ENCODE peak calls at places on chromosomes 13 and 19, in six cellular contexts. O is ascending aorta; I is heart right ventricle; L is GM23248; C is CD4-positive, CD25-positive, alpha-beta regulatory T cell; U is IMR-90. D is an unnamed sample.

GRCh38 chr19:30669329-30670010 is 297.3 kb downstream of the ZNF536 start:
- DNase-seq in O (no peak), I (peak; percentile 56), L (peak; percentile 62), C (peak; percentile 31), U (peak; percentile 12), D (peak; percentile 23)

GRCh38 chr13:84609716-84610115 is 727.4 kb upstream of the SLITRK1 start:
- DNase-seq in O (no peak), I (no peak), L (peak; percentile 62), C (no peak), U (peak; percentile 70), D (no peak)

GRCh38 chr13:67392014-67392413 is 161.9 kb upstream of the PCDH9 start:
- DNase-seq in O (no peak), I (no peak), L (no peak), C (no peak), U (no peak), D (no peak)

GRCh38 chr13:94192576-94192975 is 286.9 kb downstream of the DCT start:
- DNase-seq in O (no peak), I (peak; percentile 9), L (peak; percentile 53), C (peak; percentile 21), U (peak; percentile 26), D (no peak)

GRCh38 chr19:55275851-55276719 is 3.8 kb downstream of the HSPBP1 start:
- DNase-seq in O (no peak), I (no peak), L (no peak), C (peak; percentile 50), U (no peak), D (peak; percentile 20)

GRCh38 chr19:3506384-3507340 is 551 bp downstream of the FZR1 start:
- DNase-seq in O (no peak), I (peak; percentile 33), L (peak; percentile 67), C (peak; percentile 33), U (no peak), D (peak; percentile 29)

GRCh38 chr13:27960362-27961226 is 8.5 kb downstream of the CDX2 start:
- DNase-seq in O (no peak), I (peak; percentile 11), L (peak; percentile 55), C (no peak), U (no peak), D (no peak)

GRCh38 chr19:5949792-5950305 is 28.1 kb downstream of the RANBP3 start:
- DNase-seq in O (no peak), I (peak; percentile 58), L (no peak), C (peak; percentile 77), U (no peak), D (peak; percentile 63)

GRCh38 chr19:23190341-23190740 is 59.9 kb downstream of the ZNF724 start:
- DNase-seq in O (no peak), I (no peak), L (no peak), C (no peak), U (no peak), D (no peak)

GRCh38 chr19:54339646-54340358 is 840 bp upstream of the LILRA4 start:
- DNase-seq in O (no peak), I (no peak), L (no peak), C (no peak), U (no peak), D (no peak)

GRCh38 chr19:14145381-14145780 is 9.0 kb upstream of the ASF1B start:
- DNase-seq in O (no peak), I (no peak), L (no peak), C (no peak), U (no peak), D (no peak)

GRCh38 chr19:58279042-58279924 is 528 bp downstream of the ZNF8 start:
- DNase-seq in O (peak; percentile 21), I (peak; percentile 89), L (peak; percentile 77), C (peak; percentile 32), U (peak; percentile 51), D (no peak)

GRCh38 chr13:40345654-40346372 is 320.6 kb downstream of the FOXO1 start:
- DNase-seq in O (no peak), I (peak; percentile 40), L (no peak), C (no peak), U (no peak), D (no peak)

GRCh38 chr13:102900193-102900608 is 54.4 kb downstream of the ERCC5 start:
- DNase-seq in O (no peak), I (no peak), L (no peak), C (no peak), U (no peak), D (no peak)

GRCh38 chr19:4976412-4977298 is 7.7 kb downstream of the KDM4B start:
- DNase-seq in O (peak; percentile 63), I (peak; percentile 57), L (peak; percentile 99), C (no peak), U (peak; percentile 98), D (no peak)

GRCh38 chr19:46239193-46239767 is 9.7 kb downstream of the IGFL1 start:
- DNase-seq in O (no peak), I (no peak), L (no peak), C (no peak), U (no peak), D (no peak)
- H3K27me3 ChIP-seq in O (no peaks in the 10 kb centered on the region), I (peaks cover 41% of the 10 kb centered on the region), L (peaks cover 89% of the 10 kb centered on the region), C (peaks cover 13% of the 10 kb centered on the region), U (peaks cover 25% of the 10 kb centered on the region), D (peaks cover 10% of the 10 kb centered on the region)

DNA sequence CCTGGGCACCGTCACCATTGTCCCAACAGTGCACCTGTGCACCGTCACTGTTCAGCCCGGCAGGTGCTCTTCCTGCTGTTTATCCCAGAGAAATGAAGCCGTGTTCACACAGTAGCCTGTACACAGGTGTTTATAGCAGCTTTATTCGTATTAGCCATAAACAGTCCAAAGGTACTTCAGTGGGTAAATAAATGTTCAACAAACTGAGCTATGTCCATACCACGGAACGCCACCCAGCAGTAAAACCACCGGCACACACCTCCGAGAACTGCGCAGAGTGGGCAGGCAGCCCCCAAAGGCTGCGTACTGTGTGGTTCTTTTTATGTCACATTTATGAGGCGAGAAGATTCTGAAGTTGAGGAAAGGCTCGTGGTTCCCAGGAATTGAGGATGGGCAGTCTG is 44.9 kb upstream of the DCUN1D2 start:
- DNase-seq in O (no peak), I (no peak), L (no peak), C (no peak), U (no peak), D (no peak)
- H3K36me3 ChIP-seq in O (peaks cover 69% of the 10 kb centered on the region), I (peaks cover 57% of the 10 kb centered on the region), L (peaks cover 2% of the 10 kb centered on the region), C (peaks cover 14% of the 10 kb centered on the region), U (peaks cover 54% of the 10 kb centered on the region), D (peaks cover 13% of the 10 kb centered on the region)

GRCh38 chr13:24362435-24362951 is 53.1 kb downstream of the C1QTNF9 start:
- DNase-seq in O (no peak), I (no peak), L (no peak), C (no peak), U (no peak), D (no peak)
- H3K27me3 ChIP-seq in O (no peaks in the 10 kb centered on the region), I (no peaks in the 10 kb centered on the region), L (no peaks in the 10 kb centered on the region), C (no peaks in the 10 kb centered on the region), U (peaks cover 6% of the 10 kb centered on the region), D (no peaks in the 10 kb centered on the region)

DNA sequence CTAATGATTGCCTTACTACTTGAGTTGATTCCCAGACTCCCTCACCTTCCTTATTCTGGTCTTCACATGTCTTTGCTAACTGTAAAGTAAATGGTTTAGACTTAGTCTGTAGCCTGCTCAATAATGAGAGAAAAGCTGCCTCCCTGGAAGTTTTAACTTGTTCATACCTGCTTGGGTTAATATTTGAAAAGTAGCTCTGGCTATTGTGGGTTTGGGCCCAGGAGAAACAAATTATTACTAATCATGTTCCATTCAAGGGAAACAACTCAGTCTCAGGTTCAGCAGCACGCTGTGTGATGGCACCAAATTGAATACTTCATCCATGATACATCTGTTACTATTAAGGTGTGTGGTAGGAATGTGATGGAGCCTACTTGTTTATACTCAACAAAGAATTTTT is 75.0 kb downstream of the ZMYM2 start:
- DNase-seq in O (no peak), I (no peak), L (no peak), C (no peak), U (no peak), D (no peak)
- H3K36me3 ChIP-seq in O (peaks cover 55% of the 10 kb centered on the region), I (peaks cover 87% of the 10 kb centered on the region), L (peaks cover 71% of the 10 kb centered on the region), C (peaks cover 74% of the 10 kb centered on the region), U (peaks cover 30% of the 10 kb centered on the region), D (peaks cover 23% of the 10 kb centered on the region)